ENCODE peak calls at places on chromosomes 4 and X, in ten cellular contexts. P, E, R, I, Y, H, T, B, K and Z are unnamed samples.

GRCh38 chrX:111035256-111035655 is 60.7 kb upstream of the PAK3 start:
- DNase-seq in E (no peak), H (no peak), K (no peak), Y (no peak), T (no peak), I (no peak), B (no peak), P (no peak), R (no peak), Z (no peak)

GRCh38 chr4:23153076-23153475 is 460.3 kb downstream of the GBA3 start:
- DNase-seq in P (no peak), Y (no peak), H (no peak), K (no peak), B (peak), I (no peak), T (no peak), R (no peak), E (peak), Z (no peak)

GRCh38 chr4:133759428-133759827 is 442.2 kb downstream of the PABPC4L start:
- DNase-seq in B (no peak), P (no peak), Y (no peak), E (no peak), R (no peak), K (peak), H (no peak), I (no peak), T (peak), Z (no peak)

GRCh38 chr4:46123872-46124755 is at the start of gene GABRG1:
- DNase-seq in R (no peak), E (no peak), B (no peak), Y (peak), T (peak), H (no peak), K (peak), I (no peak), P (no peak), Z (no peak)

GRCh38 chr4:7206385-7206784 is 14.0 kb downstream of the SORCS2 start:
- DNase-seq in E (peak), T (no peak), H (no peak), B (peak), R (peak), I (peak), Y (no peak), P (no peak), K (peak), Z (peak)

GRCh38 chr4:112516076-112516385 is at the start of gene NEUROG2:
- DNase-seq in Y (no peak), P (no peak), T (no peak), I (no peak), K (no peak), E (no peak), H (no peak), B (no peak), R (no peak), Z (no peak)

GRCh38 chrX:153868576-153869472 is 17.1 kb downstream of the L1CAM start:
- DNase-seq in H (no peak), E (no peak), K (peak), R (no peak), T (no peak), B (no peak), P (no peak), I (no peak), Y (peak), Z (no peak)

GRCh38 chrX:155966876-155967275 is 30.6 kb upstream of the IL9R start:
- DNase-seq in B (no peak), E (no peak), I (no peak), P (peak), R (no peak), T (no peak), K (no peak), H (no peak), Y (no peak), Z (no peak)

GRCh38 chr4:81746071-81746470 is 274.4 kb upstream of the RASGEF1B start:
- DNase-seq in P (no peak), B (no peak), H (no peak), Y (no peak), E (no peak), K (no peak), I (no peak), R (no peak), T (no peak), Z (no peak)

GRCh38 chr4:29711226-29711625 is 1008.9 kb upstream of the PCDH7 start:
- DNase-seq in T (no peak), H (no peak), E (peak), R (no peak), K (no peak), B (no peak), Y (no peak), I (peak), P (no peak), Z (peak)

GRCh38 chr4:52612341-52612740 is 46.8 kb downstream of the USP46 start:
- DNase-seq in K (no peak), H (no peak), I (no peak), Y (no peak), E (no peak), R (no peak), P (no peak), T (no peak), B (no peak), Z (no peak)

GRCh38 chr4:167111622-167112021 is 122.7 kb downstream of the SPOCK3 start:
- DNase-seq in K (no peak), B (no peak), T (no peak), Y (no peak), P (no peak), H (no peak), E (no peak), R (no peak), I (no peak), Z (no peak)

GRCh38 chr4:180827610-180828009 is 1415.6 kb upstream of the TENM3 start:
- DNase-seq in Y (no peak), H (no peak), K (no peak), I (peak), B (peak), R (no peak), E (peak), T (no peak), P (no peak), Z (peak)

GRCh38 chrX:119552508-119552907 is 12.7 kb downstream of the STEEP1 start:
- DNase-seq in P (no peak), E (peak), H (no peak), K (no peak), B (peak), R (no peak), Y (no peak), T (no peak), I (peak), Z (no peak)

GRCh38 chr4:125016892-125017299 is 297.9 kb upstream of the FAT4 start:
- DNase-seq in Y (no peak), T (no peak), P (no peak), B (no peak), H (no peak), E (no peak), R (no peak), I (no peak), K (no peak), Z (no peak)

GRCh38 chr4:77174426-77174825 is 17.4 kb downstream of the CCNG2 start:
- DNase-seq in E (peak), R (no peak), P (no peak), B (no peak), T (no peak), Y (no peak), H (no peak), K (no peak), I (peak), Z (no peak)

GRCh38 chr4:76495166-76495565 is 60.1 kb downstream of the SHROOM3 start:
- DNase-seq in R (no peak), P (no peak), B (no peak), E (no peak), K (no peak), H (no peak), T (no peak), I (no peak), Y (no peak), Z (no peak)

GRCh38 chr4:7772708-7773385 is 166.8 kb downstream of the AFAP1 start:
- DNase-seq in K (peak), H (peak), B (no peak), P (no peak), R (no peak), E (no peak), Y (no peak), T (no peak), I (no peak), Z (no peak)

GRCh38 chr4:6916587-6917444 is 7.2 kb downstream of the TBC1D14 start:
- DNase-seq in P (no peak), R (no peak), Y (peak), H (peak), I (no peak), T (no peak), E (peak), B (no peak), K (peak), Z (no peak)

GRCh38 chrX:68691102-68691501 is 43.6 kb downstream of the STARD8 start:
- DNase-seq in E (no peak), P (no peak), B (no peak), Y (no peak), T (no peak), H (no peak), I (no peak), R (no peak), K (no peak), Z (no peak)

GRCh38 chr4:17762705-17763104 is 18.7 kb downstream of the FAM184B start:
- DNase-seq in T (no peak), H (no peak), P (peak), I (peak), R (no peak), B (peak), E (peak), Y (no peak), K (no peak), Z (no peak)

GRCh38 chr4:105058177-105058812 is 88.4 kb upstream of the TET2 start:
- DNase-seq in B (peak), T (no peak), I (peak), P (no peak), H (no peak), K (no peak), Y (no peak), R (no peak), E (peak), Z (peak)

GRCh38 chrX:76454456-76454927 is 27.0 kb downstream of the MAGEE1 start:
- DNase-seq in Y (no peak), P (peak), T (no peak), I (peak), K (no peak), B (peak), E (peak), H (no peak), R (no peak), Z (no peak)

GRCh38 chr4:158821228-158822009 is 52.6 kb downstream of the FNIP2 start:
- DNase-seq in K (no peak), I (peak), H (no peak), Y (no peak), P (no peak), B (peak), R (no peak), E (peak), T (no peak), Z (no peak)

GRCh38 chrX:130109429-130110378 is 593 bp downstream of the ELF4 start:
- DNase-seq in I (peak), E (no peak), T (no peak), K (peak), P (no peak), H (no peak), B (peak), Y (no peak), R (no peak), Z (no peak)

GRCh38 chrX:119734897-119735339 is 23.5 kb upstream of the SOWAHD start:
- DNase-seq in E (no peak), I (no peak), P (no peak), Y (peak), K (peak), H (peak), T (no peak), B (no peak), R (no peak), Z (no peak)

GRCh38 chr4:84995386-84995785 is 28.9 kb upstream of the WDFY3 start:
- DNase-seq in R (no peak), B (no peak), P (no peak), H (no peak), Y (no peak), E (peak), T (no peak), K (no peak), I (no peak), Z (no peak)

GRCh38 chr4:170497729-170498128 is 408.0 kb upstream of the AADAT start:
- DNase-seq in I (no peak), H (no peak), B (no peak), Y (no peak), T (no peak), K (no peak), R (no peak), E (no peak), P (no peak), Z (no peak)

GRCh38 chrX:133516691-133517090 is 101.4 kb upstream of the GPC4 start:
- DNase-seq in B (peak), H (no peak), K (no peak), E (no peak), R (no peak), Y (no peak), T (no peak), P (no peak), I (no peak), Z (no peak)

GRCh38 chr4:48899950-48900349 is 6.6 kb downstream of the OCIAD2 start:
- DNase-seq in B (peak), E (peak), R (no peak), I (peak), H (no peak), K (no peak), Y (no peak), T (no peak), P (no peak), Z (peak)

GRCh38 chrX:134482371-134482770 is 22.4 kb downstream of the HPRT1 start:
- DNase-seq in R (no peak), H (no peak), B (no peak), K (no peak), I (no peak), Y (no peak), T (no peak), P (no peak), E (no peak), Z (no peak)

GRCh38 chr4:43718369-43718768 is 730.2 kb downstream of the KCTD8 start:
- DNase-seq in K (no peak), Y (no peak), E (no peak), H (no peak), P (no peak), R (no peak), I (no peak), T (no peak), B (no peak), Z (peak)
- H3K4me3 ChIP-seq in K (no peak), Y (no peak), E (no peak), H (no peak), P (no peak), R (no peak), I (no peak), T (no peak), B (no peak), Z (no peak)

DNA sequence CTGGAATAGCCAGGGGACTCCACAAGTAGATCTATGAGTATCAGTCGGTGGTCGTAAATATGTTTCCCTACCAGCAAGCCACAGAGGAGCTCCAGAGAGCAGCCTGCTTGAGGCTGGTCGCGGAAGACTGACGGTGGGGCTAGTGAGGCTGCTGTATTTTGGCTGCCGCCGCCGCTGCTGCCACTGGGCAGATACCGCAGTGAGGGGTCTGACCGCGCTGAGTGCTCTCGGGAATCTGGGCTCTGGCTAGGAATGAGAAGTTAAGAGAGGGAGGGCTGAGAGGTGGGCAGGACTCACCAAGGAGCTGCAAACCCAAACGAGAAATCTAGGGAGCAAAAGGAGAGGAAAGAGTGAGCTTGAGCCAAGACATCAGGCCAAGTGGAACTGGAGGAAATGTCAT is at the start of gene EXOC1L:
- DNase-seq in B (peak), H (no peak), R (no peak), I (no peak), T (peak), P (peak), E (peak), Y (no peak), K (peak), Z (no peak)
- H3K4me3 ChIP-seq in B (peak), H (peak), R (no peak), I (peak), T (no peak), P (no peak), E (no peak), Y (no peak), K (no peak), Z (peak)

GRCh38 chrX:71147496-71148277 is 3.0 kb downstream of the NLGN3 start:
- DNase-seq in T (no peak), I (no peak), Y (no peak), H (no peak), K (no peak), P (peak), B (no peak), E (no peak), R (no peak), Z (no peak)

GRCh38 chrX:71143508-71143907 is 1.1 kb upstream of the NLGN3 start:
- DNase-seq in E (peak), P (no peak), B (peak), R (no peak), Y (no peak), H (no peak), T (no peak), I (peak), K (no peak), Z (no peak)

GRCh38 chrX:71148278-71148663 is 3.6 kb downstream of the NLGN3 start:
- DNase-seq in I (no peak), P (no peak), Y (no peak), H (no peak), R (no peak), T (no peak), B (no peak), K (no peak), E (no peak), Z (no peak)

GRCh38 chrX:71140440-71140839 is 4.2 kb upstream of the NLGN3 start:
- DNase-seq in T (no peak), Y (no peak), R (no peak), H (no peak), E (no peak), I (no peak), P (no peak), K (no peak), B (no peak), Z (no peak)

GRCh38 chrX:71144651-71145050 is at the start of gene NLGN3:
- DNase-seq in Y (no peak), P (no peak), R (no peak), K (no peak), T (no peak), H (no peak), B (no peak), E (no peak), I (no peak), Z (no peak)
- H3K4me3 ChIP-seq in Y (no peak), P (no peak), R (no peak), K (no peak), T (peak), H (peak), B (peak), E (no peak), I (no peak), Z (peak)

DNA sequence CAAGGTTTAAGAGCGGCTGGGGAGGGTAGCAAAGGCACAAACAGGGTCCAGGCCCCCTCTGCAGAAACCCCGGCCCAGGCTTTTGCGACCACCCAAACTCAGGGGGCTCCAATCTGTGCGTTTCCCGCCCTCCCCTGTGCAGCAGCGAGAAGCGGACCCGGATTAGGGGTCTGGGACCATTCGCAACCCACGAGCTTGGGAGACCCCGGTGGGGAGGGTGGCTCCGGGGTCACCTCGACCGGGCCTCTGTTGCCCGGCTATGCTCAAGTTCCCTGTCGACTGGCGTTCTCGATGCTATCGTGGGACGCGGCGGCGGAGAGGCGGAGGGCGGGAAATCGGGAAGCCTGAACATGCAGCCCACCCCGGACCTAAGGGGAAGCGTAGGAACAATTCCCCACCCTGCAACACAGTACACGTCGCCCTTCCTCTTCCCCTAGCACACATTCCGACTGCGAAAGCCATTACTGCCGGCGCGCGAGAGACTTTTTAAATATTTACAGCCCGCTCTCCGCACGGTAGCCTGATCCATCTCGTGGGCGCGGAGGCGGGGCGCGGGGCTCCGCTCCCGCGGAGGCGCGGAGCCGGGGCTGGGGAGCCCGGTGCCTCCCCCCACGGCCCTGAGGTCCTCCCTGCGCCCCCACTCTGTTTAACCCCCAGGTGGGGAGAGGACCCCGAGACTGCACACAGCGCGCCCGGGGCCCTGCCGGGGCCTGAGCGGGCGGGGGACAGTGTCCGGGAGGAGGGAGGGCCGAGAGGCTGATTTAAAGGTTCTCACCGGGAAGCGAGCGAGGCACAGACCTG is 48.1 kb upstream of the BCOR start:
- DNase-seq in H (no peak), I (no peak), T (no peak), E (no peak), K (no peak), Y (peak), R (no peak), P (no peak), B (no peak), Z (no peak)
- H3K4me3 ChIP-seq in H (peak), I (peak), T (peak), E (peak), K (no peak), Y (peak), R (peak), P (peak), B (peak), Z (peak)

GRCh38 chr4:182805606-182806149 is 111.5 kb downstream of the DCTD start:
- DNase-seq in I (no peak), H (no peak), R (no peak), B (no peak), Y (no peak), T (no peak), K (no peak), P (no peak), E (no peak), Z (no peak)
- H3K4me3 ChIP-seq in I (no peak), H (no peak), R (no peak), B (no peak), Y (no peak), T (no peak), K (no peak), P (no peak), E (no peak), Z (peak)

GRCh38 chrX:19515615-19516105 is 352 bp upstream of the MAP3K15 start:
- DNase-seq in H (no peak), E (no peak), Y (no peak), T (no peak), B (no peak), R (no peak), I (no peak), K (no peak), P (no peak), Z (no peak)
- H3K4me3 ChIP-seq in H (peak), E (no peak), Y (peak), T (no peak), B (no peak), R (no peak), I (no peak), K (no peak), P (peak), Z (no peak)